ENCODE peak calls at places on chromosomes 11 and 22, in six cellular contexts. A is pancreas, T is breast epithelium, J is A549, M is psoas muscle, H is esophagus muscularis mucosa. O is an unnamed sample.

GRCh38 chr22:35258144-35258988 is 1.1 kb downstream of the HMGXB4 start:
- DNase-seq in A (no peak), T (no peak), J (peak; percentile 5), M (no peak), H (no peak), O (no peak)

GRCh38 chr22:47495102-47495501 is 732.7 kb downstream of the TBC1D22A start:
- DNase-seq in A (no peak), T (no peak), J (no peak), M (no peak), H (no peak), O (no peak)

GRCh38 chr11:2536440-2536989 is 91.7 kb downstream of the KCNQ1 start:
- DNase-seq in A (peak; percentile 15), T (no peak), J (no peak), M (peak; percentile 6), H (no peak), O (no peak)

GRCh38 chr11:6438979-6439571 is 1.7 kb downstream of the HPX start:
- DNase-seq in A (peak; percentile 39), T (no peak), J (peak; percentile 65), M (no peak), H (no peak), O (no peak)

GRCh38 chr22:46269564-46269963 is 1.8 kb downstream of the TTC38 start:
- DNase-seq in A (no peak), T (no peak), J (no peak), M (no peak), H (no peak), O (no peak)

GRCh38 chr22:40156001-40156516 is 21.7 kb upstream of the TNRC6B start:
- DNase-seq in A (peak; percentile 38), T (no peak), J (peak; percentile 55), M (peak; percentile 21), H (peak; percentile 74), O (no peak)

GRCh38 chr22:22799561-22799960 is 88.1 kb upstream of the IGLL5 start:
- DNase-seq in A (no peak), T (no peak), J (no peak), M (no peak), H (no peak), O (no peak)

GRCh38 chr11:68741536-68741935 is 9.8 kb downstream of the TESMIN start:
- DNase-seq in A (no peak), T (no peak), J (no peak), M (no peak), H (no peak), O (no peak)

GRCh38 chr11:18270102-18270501 is 4.0 kb downstream of the SAA1 start:
- DNase-seq in A (no peak), T (no peak), J (no peak), M (no peak), H (no peak), O (no peak)

GRCh38 chr11:1041149-1041467 is 4.6 kb upstream of the MUC6 start:
- DNase-seq in A (peak; percentile 46), T (no peak), J (no peak), M (peak; percentile 9), H (no peak), O (no peak)

GRCh38 chr22:30210235-30210831 is 36.2 kb downstream of the LIF start:
- DNase-seq in A (peak; percentile 52), T (peak; percentile 81), J (peak; percentile 68), M (no peak), H (no peak), O (no peak)

GRCh38 chr22:30602049-30602448 is 4.9 kb upstream of the TCN2 start:
- DNase-seq in A (no peak), T (no peak), J (no peak), M (no peak), H (no peak), O (no peak)

GRCh38 chr11:68038718-68039525 is at the start of gene TCIRG1:
- DNase-seq in A (peak; percentile 93), T (peak; percentile 80), J (peak; percentile 93), M (peak; percentile 90), H (peak; percentile 96), O (no peak)

GRCh38 chr11:59247535-59248227 is 35.0 kb upstream of the MPEG1 start:
- DNase-seq in A (no peak), T (no peak), J (no peak), M (peak; percentile 33), H (no peak), O (no peak)

GRCh38 chr11:73426184-73426845 is 50.1 kb downstream of the RELT start:
- DNase-seq in A (no peak), T (no peak), J (no peak), M (no peak), H (no peak), O (no peak)

GRCh38 chr11:45513806-45514340 is 151.5 kb downstream of the CHST1 start:
- DNase-seq in A (no peak), T (no peak), J (no peak), M (no peak), H (no peak), O (no peak)

GRCh38 chr11:33742249-33742851 is 6.1 kb upstream of the CD59 start:
- DNase-seq in A (no peak), T (no peak), J (no peak), M (no peak), H (no peak), O (no peak)

GRCh38 chr11:64206457-64207246 is at the start of gene FERMT3:
- DNase-seq in A (peak; percentile 50), T (no peak), J (no peak), M (peak; percentile 67), H (no peak), O (no peak)

GRCh38 chr11:26777276-26777939 is 55.5 kb upstream of the SLC5A12 start:
- DNase-seq in A (no peak), T (no peak), J (no peak), M (no peak), H (no peak), O (no peak)

GRCh38 chr22:31126128-31126868 is 3.5 kb downstream of the INPP5J start:
- DNase-seq in A (no peak), T (no peak), J (no peak), M (no peak), H (no peak), O (no peak)

GRCh38 chr22:35846804-35847203 is 129.1 kb downstream of the APOL5 start:
- DNase-seq in A (no peak), T (no peak), J (no peak), M (no peak), H (no peak), O (no peak)

GRCh38 chr11:118933486-118933885 is 7.8 kb upstream of the BCL9L start:
- DNase-seq in A (no peak), T (no peak), J (no peak), M (no peak), H (no peak), O (no peak)

GRCh38 chr11:76234704-76235232 is 28.5 kb upstream of the WNT11 start:
- DNase-seq in A (peak; percentile 56), T (peak; percentile 52), J (peak; percentile 60), M (peak; percentile 59), H (no peak), O (peak; percentile 77)

DNA sequence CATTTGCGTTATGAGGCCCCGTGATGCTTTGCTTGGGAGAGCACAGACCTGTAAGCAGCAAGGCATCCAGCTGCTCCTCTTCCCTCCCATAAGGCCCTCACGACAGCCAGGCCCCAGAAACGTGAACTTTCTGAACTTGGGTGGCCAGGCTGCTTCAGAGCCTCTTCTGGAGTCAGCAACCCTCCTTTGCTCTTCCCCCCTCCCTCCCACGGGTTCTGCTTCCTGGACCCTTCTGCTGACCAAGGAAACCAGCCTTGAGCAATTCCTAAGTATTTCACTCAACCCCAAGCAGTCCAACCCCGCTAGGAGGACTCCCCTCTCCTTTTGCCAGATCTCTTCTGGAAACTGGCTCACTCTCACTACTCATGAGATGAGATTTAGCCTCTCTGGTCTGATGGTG is 86.1 kb downstream of the UBASH3B start:
- DNase-seq in A (no peak), T (peak; percentile 40), J (no peak), M (peak; percentile 56), H (no peak), O (no peak)
- H3K27ac ChIP-seq in A (no peak overlapping the region), T (peak overlapping the region; percentile 87), J (peak overlapping the region; percentile 46), M (peak overlapping the region; percentile 9), H (peak overlapping the region; percentile 40), O (peak overlapping the region; percentile 53)

DNA sequence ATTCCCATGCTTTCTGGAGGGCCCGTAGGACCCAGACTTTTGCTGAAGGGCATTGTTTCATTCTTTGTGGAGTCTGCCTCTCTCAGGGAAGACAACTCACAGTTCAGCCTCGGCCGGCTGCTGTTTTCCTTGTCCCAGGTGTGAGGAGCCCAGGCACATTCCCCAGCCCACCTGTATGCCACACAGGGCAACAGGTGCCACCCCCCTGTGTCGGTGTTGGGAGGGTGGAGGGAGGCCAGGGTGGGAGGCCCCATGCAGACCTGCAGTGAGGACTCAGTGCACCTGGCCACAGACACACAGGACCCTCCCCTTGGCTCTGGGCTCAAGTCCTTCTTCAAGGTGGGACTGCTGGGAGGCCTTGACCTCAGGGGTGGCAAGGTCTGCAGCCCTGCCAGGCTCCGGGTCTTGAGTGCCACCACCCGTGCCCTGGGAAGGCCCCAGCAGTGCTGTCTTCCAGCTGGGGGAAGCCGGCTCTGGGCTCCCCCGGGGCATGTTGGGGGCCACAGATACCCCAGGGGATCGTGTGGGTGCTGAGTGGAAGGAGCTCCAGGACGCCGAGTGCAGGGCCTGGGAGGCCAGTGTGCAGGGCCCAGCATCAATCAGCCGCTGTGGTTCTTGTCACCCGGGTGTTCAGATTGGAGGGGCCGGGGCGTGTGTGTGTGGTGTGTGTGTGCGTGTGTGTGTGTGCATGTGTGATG is 1286.1 kb downstream of the BRD1 start:
- DNase-seq in A (no peak), T (no peak), J (no peak), M (no peak), H (no peak), O (no peak)
- H3K27ac ChIP-seq in A (no peak overlapping the region), T (no peak overlapping the region), J (no peak overlapping the region), M (no peak overlapping the region), H (no peak overlapping the region), O (no peak overlapping the region)

DNA sequence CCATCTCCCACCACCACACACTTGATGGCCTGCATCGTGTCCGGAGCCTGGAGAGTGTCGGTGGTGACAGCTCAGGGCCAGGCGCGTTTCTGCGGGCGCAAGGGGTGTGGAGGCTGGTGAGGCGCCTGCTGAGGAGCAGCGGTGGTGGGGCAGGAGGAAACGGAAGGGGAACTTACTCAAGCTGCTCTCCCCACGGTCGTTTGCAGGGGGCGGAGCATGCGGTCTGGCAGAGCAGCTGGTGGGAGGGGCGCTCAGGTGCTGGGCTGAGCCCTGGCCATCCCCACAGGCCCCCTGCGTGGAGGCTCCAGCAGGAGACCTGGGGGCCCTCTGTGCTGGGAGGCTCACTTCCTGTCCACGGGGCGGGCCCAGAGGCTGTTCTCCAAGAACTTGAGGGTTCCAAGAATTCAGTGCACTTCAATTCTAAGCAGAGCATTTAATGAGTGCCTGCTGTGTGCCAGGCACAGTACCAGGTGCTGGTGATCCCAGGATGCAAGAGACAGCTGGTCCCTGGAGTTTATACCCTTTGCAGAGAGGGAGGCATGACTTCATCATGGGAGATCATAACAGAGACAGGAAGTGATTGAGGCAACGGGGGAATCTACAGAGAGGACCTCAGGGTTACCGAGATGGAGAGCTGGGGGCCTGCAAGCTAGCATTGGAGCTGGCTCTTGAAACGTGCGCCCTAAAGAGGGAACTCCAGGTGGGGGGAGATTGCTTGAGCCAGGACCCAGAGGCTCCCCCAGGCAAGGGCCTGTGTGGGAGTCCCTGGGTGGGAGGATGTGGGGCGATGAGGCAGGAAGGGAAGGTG is at the start of gene RAC2:
- DNase-seq in A (peak; percentile 52), T (peak; percentile 53), J (no peak), M (peak; percentile 60), H (no peak), O (peak; percentile 10)
- H3K27ac ChIP-seq in A (no peak within 1 kb of the TSS), T (no peak within 1 kb of the TSS), J (no peak within 1 kb of the TSS), M (no peak within 1 kb of the TSS), H (no peak within 1 kb of the TSS), O (no peak within 1 kb of the TSS)

DNA sequence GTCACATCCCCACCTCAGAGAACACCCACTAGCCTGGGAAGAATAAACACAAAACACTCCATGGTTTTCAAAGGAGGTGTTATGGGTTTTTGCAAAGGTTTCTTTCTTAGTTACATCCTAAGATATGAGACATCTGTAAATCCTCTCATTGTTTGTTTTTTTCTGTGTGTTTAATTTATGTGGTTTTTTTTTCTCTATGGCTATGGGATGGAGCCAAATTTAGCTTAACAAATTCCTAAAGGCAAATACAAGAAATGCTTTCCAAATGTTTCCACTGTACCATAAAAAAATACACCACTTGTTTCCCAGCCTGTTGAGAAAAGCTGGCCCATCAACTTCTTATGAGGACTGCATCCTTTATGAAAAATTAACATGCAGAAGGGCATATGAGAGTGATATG is 137.8 kb upstream of the TTC12 start:
- DNase-seq in A (no peak), T (no peak), J (no peak), M (no peak), H (no peak), O (no peak)
- H3K27ac ChIP-seq in A (no peak overlapping the region), T (no peak overlapping the region), J (no peak overlapping the region), M (no peak overlapping the region), H (no peak overlapping the region), O (no peak overlapping the region)